ENCODE peak calls at places on chromosomes 2 and 18, in eight cellular contexts. P, N, L, T, W, A, J and C are unnamed samples.

GRCh38 chr2:237742614-237743013 is 56.0 kb upstream of the RBM44 start:
- DNase-seq in P (no peak), N (no peak), A (no peak), W (no peak), T (no peak), L (no peak), J (no peak), C (no peak)

GRCh38 chr2:191421950-191422349 is 176.7 kb downstream of the MYO1B start:
- DNase-seq in L (no peak), A (no peak), P (no peak), N (peak; percentile 2), J (no peak), W (no peak), T (no peak), C (no peak)

GRCh38 chr18:54928236-54928635 is 31.0 kb downstream of the CCDC68 start:
- DNase-seq in J (no peak), L (no peak), A (no peak), N (no peak), P (no peak), T (no peak), W (no peak), C (no peak)

GRCh38 chr2:170411660-170412059 is 233.7 kb downstream of the MYO3B start:
- DNase-seq in A (no peak), P (no peak), W (no peak), J (no peak), T (no peak), L (no peak), N (no peak), C (no peak)

GRCh38 chr2:238701907-238702206 is 146.0 kb upstream of the TWIST2 start:
- DNase-seq in T (no peak), W (no peak), L (no peak), A (peak; percentile 33), J (no peak), N (no peak), P (no peak), C (no peak)

GRCh38 chr18:49851624-49852023 is 38.3 kb upstream of the ACAA2 start:
- DNase-seq in L (no peak), T (no peak), P (no peak), N (no peak), W (no peak), A (peak; percentile 36), J (no peak), C (no peak)

GRCh38 chr2:8575011-8575750 is 106.7 kb upstream of the ID2 start:
- DNase-seq in T (peak; percentile 36), L (peak; percentile 50), J (peak; percentile 51), N (peak; percentile 57), P (no peak), W (peak; percentile 29), A (peak; percentile 36), C (no peak)

GRCh38 chr18:12751891-12752290 is 49.0 kb downstream of the PSMG2 start:
- DNase-seq in A (no peak), T (no peak), W (no peak), N (no peak), P (no peak), L (no peak), J (no peak), C (no peak)

GRCh38 chr2:151973013-151973900 is 125.6 kb downstream of the CACNB4 start:
- DNase-seq in W (no peak), J (no peak), N (no peak), L (no peak), T (no peak), A (no peak), P (no peak), C (no peak)

GRCh38 chr2:29632018-29632417 is 289.4 kb downstream of the ALK start:
- DNase-seq in W (no peak), L (no peak), N (no peak), J (no peak), A (no peak), T (no peak), P (no peak), C (no peak)

GRCh38 chr2:132581917-132582316 is 88.1 kb downstream of the LYPD1 start:
- DNase-seq in N (no peak), A (no peak), W (no peak), J (no peak), L (no peak), P (no peak), T (no peak), C (no peak)

GRCh38 chr18:53941601-53942335 is 282.7 kb downstream of the MBD2 start:
- DNase-seq in J (no peak), W (no peak), L (no peak), P (no peak), T (no peak), N (no peak), A (no peak), C (no peak)